ENCODE peak calls at places on chromosome 2, in four cellular contexts. E is adrenal gland, K is PC-3, U is spleen. X is an unnamed sample.
A peak's percentile ranks its signal among the peaks of the same experiment; 100 is the strongest.

GRCh38 chr2:135010200-135010942 is 36.9 kb downstream of the MAP3K19 start:
- DNase-seq in E (no peak), K (no peak), U (no peak), X (no peak)

GRCh38 chr2:108092886-108093285 is 106.6 kb downstream of the SLC5A7 start:
- DNase-seq in E (no peak), K (no peak), U (no peak), X (no peak)

GRCh38 chr2:199108056-199108455 is 349.7 kb downstream of the SATB2 start:
- DNase-seq in E (no peak), K (no peak), U (no peak), X (no peak)

GRCh38 chr2:28395334-28396061 is 2.8 kb downstream of the FOSL2 start:
- DNase-seq in E (peak; percentile 67), K (peak; percentile 53), U (no peak), X (peak; percentile 69)

GRCh38 chr2:207311316-207312005 is 145.7 kb upstream of the KLF7 start:
- DNase-seq in E (peak; percentile 47), K (peak; percentile 39), U (no peak), X (no peak)

GRCh38 chr2:205409403-205409802 is 272.9 kb upstream of the NRP2 start:
- DNase-seq in E (no peak), K (peak; percentile 73), U (no peak), X (no peak)

GRCh38 chr2:138029238-138029637 is 65.0 kb downstream of the HNMT start:
- DNase-seq in E (no peak), K (no peak), U (no peak), X (no peak)

GRCh38 chr2:120949957-120950590 is 214.4 kb downstream of the GLI2 start:
- DNase-seq in E (no peak), K (peak; percentile 48), U (no peak), X (no peak)

GRCh38 chr2:215505044-215505786 is 69.3 kb upstream of the FN1 start:
- DNase-seq in E (no peak), K (no peak), U (no peak), X (no peak)

GRCh38 chr2:226781471-226781870 is 18.1 kb downstream of the IRS1 start:
- DNase-seq in E (no peak), K (no peak), U (no peak), X (no peak)

GRCh38 chr2:136051725-136052048 is 66.3 kb upstream of the DARS1 start:
- DNase-seq in E (no peak), K (no peak), U (no peak), X (no peak)

GRCh38 chr2:63853527-63854310 is 12.0 kb downstream of the UGP2 start:
- DNase-seq in E (no peak), K (no peak), U (no peak), X (no peak)

GRCh38 chr2:237344972-237345870 is 68.7 kb downstream of the COL6A3 start:
- DNase-seq in E (no peak), K (no peak), U (no peak), X (no peak)
- H3K36me3 ChIP-seq in E (no peaks in the 10 kb centered on the region), K (peaks cover under 1% of the 10 kb centered on the region), U (no peaks in the 10 kb centered on the region), X (no peaks in the 10 kb centered on the region)

GRCh38 chr2:69939722-69940121 is 21.7 kb downstream of the ASPRV1 start:
- DNase-seq in E (no peak), K (no peak), U (peak; percentile 61), X (no peak)
- H3K4me1 ChIP-seq in E (peaks cover under 1% of the 10 kb centered on the region), K (peaks cover 23% of the 10 kb centered on the region), U (peaks cover 13% of the 10 kb centered on the region), X (no peaks in the 10 kb centered on the region)

DNA sequence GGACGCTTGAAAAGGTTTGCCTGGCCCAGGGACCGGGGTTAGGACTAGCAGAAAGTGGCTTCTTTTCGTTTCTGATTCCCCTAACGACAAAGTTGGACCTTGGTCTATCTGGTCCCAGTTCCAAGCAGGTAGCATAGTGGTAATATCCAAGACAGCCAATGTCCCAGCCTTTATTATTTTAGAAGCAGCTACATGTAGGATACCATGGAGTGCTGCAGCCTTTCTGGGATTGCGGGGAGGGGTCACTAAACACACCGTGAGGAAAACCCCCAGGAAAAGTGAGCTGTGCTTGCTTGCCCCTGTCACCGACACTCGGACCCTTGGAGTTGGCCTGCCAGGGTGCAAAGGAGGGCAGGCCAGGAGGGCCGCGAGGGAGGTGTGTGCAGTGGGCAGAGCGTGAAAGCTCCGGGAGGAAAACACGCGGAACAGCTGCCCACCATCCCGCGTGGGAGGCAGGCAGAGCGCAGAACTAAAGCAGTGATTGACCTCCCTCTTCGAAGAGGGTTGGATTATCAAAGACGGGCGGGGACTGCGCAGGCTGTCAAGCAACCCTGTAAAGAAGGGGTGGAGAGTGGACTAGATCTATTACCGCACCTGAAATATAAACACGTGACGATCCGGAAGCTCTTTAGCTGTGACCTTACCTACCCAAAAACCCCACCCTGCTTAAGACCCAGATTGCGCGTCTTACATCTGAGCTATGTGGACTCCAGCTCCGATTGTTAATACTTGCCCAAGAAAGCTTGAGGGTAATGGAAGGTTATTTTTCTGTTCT is 624 bp upstream of the MAP4K3 start:
- DNase-seq in E (peak; percentile 45), K (peak; percentile 66), U (peak; percentile 84), X (peak; percentile 76)
- H3K4me3 ChIP-seq in E (peak overlapping the region; percentile 44), K (peak overlapping the region; percentile 92), U (peak overlapping the region; percentile 80), X (peak overlapping the region; percentile 66)

DNA sequence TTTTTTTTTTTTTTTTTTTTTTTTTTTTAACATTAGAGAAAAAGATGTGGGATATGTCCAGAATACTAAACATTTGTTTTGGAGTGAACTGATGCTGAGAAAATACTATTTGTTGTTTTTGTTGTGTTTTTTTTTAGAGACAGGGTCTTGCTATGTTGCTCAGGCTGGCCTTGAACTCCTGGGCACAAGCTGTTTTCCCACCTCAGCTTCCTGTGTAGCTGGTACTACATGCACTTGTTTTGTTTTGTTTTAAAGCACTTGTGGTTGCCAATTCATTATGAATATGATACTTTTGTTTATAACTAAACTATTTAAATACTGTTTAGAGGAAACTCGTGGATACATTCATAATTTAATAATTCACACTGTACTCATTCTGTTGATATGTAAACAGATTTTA is 33.4 kb upstream of the DYSF start:
- DNase-seq in E (no peak), K (no peak), U (no peak), X (no peak)
- H3K36me3 ChIP-seq in E (peaks cover 14% of the 10 kb centered on the region), K (peaks cover 22% of the 10 kb centered on the region), U (peaks cover 48% of the 10 kb centered on the region), X (peaks cover 3% of the 10 kb centered on the region)

DNA sequence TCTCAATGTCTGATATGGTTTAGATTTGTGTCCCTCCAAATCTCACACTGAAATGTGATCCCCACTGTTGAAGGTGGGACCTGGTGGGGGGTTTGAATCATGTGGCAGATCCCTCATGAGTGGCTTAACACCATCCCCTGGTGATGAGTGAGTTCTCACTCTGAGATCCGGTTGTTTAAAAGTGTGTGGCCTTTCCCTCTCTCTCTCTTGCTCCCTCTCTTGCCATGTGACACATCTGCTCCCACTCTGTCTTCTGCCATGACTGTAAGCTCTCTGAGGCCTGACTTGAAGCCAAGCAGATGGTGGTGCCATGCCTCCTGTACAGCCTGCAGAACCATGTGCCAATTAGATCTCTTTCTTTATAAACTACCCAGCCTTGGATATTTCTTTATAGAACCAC is 108.8 kb downstream of the RBMS1 start:
- DNase-seq in E (no peak), K (no peak), U (no peak), X (no peak)
- H3K4me1 ChIP-seq in E (peaks cover 58% of the 10 kb centered on the region), K (peaks cover 30% of the 10 kb centered on the region), U (peaks cover 100% of the 10 kb centered on the region), X (peaks cover 9% of the 10 kb centered on the region)

GRCh38 chr2:42095923-42096408 is 48.1 kb downstream of the PKDCC start:
- DNase-seq in E (peak; percentile 70), K (peak; percentile 86), U (peak; percentile 88), X (peak; percentile 91)

GRCh38 chr2:42099431-42100173 is 51.8 kb downstream of the PKDCC start:
- DNase-seq in E (no peak), K (no peak), U (peak; percentile 77), X (no peak)

GRCh38 chr2:42100696-42101585 is 53.1 kb downstream of the PKDCC start:
- DNase-seq in E (peak; percentile 65), K (peak; percentile 58), U (peak; percentile 93), X (peak; percentile 71)

GRCh38 chr2:42096869-42097591 is 49.2 kb downstream of the PKDCC start:
- DNase-seq in E (no peak), K (no peak), U (peak; percentile 72), X (no peak)

GRCh38 chr2:42098571-42099430 is 51.0 kb downstream of the PKDCC start:
- DNase-seq in E (peak; percentile 44), K (no peak), U (peak; percentile 85), X (no peak)
- H3K4me3 ChIP-seq in E (no peak overlapping the region), K (no peak overlapping the region), U (no peak overlapping the region), X (no peak overlapping the region)